ENCODE peak calls at places on chromosomes 4 and X, in eight cellular contexts. A is smooth muscle cell of the brain vasculature, I is lung, Q is NB4, K is NCI-H1048, Z is HTR-8/SVneo, M is body of pancreas, P is IMR-90. T is an unnamed sample.
A peak's percentile ranks its signal among the peaks of the same experiment; 100 is the strongest.

GRCh38 chrX:45505214-45505613 is 304.5 kb upstream of the DIPK2B start:
- DNase-seq in P (peak; percentile 75), Q (no peak), Z (no peak), K (no peak), A (peak; percentile 61), I (no peak), M (no peak), T (no peak)

GRCh38 chrX:21740329-21741274 is 17.3 kb downstream of the SMPX start:
- DNase-seq in K (no peak), Q (no peak), A (peak; percentile 46), Z (no peak), I (no peak), M (peak; percentile 41), P (no peak), T (no peak)

GRCh38 chr4:161522031-161522430 is 641.8 kb downstream of the FSTL5 start:
- DNase-seq in K (no peak), Z (no peak), Q (no peak), P (no peak), I (no peak), M (no peak), A (peak; percentile 10), T (no peak)

GRCh38 chr4:13642576-13642975 is 15.1 kb upstream of the BOD1L1 start:
- DNase-seq in I (no peak), K (no peak), M (peak; percentile 23), P (peak; percentile 52), Z (no peak), A (no peak), Q (no peak), T (no peak)

GRCh38 chrX:21996872-21997271 is 35.3 kb upstream of the PHEX start:
- DNase-seq in Z (peak; percentile 23), K (no peak), I (no peak), A (no peak), M (no peak), P (peak; percentile 84), Q (peak; percentile 84), T (no peak)

GRCh38 chrX:42119076-42119475 is 195.7 kb upstream of the CASK start:
- DNase-seq in P (peak; percentile 72), K (peak; percentile 26), Z (peak; percentile 1), A (peak; percentile 56), I (no peak), M (no peak), Q (peak; percentile 70), T (no peak)

GRCh38 chrX:18558799-18559198 is 113.1 kb downstream of the RS1 start:
- DNase-seq in M (no peak), K (no peak), Q (no peak), P (no peak), A (no peak), Z (no peak), I (no peak), T (no peak)

GRCh38 chrX:104742345-104742744 is 176.3 kb downstream of the IL1RAPL2 start:
- DNase-seq in Z (no peak), Q (no peak), K (no peak), M (no peak), P (no peak), I (no peak), A (no peak), T (no peak)

GRCh38 chr4:85600501-85600900 is 125.6 kb downstream of the ARHGAP24 start:
- DNase-seq in Z (no peak), K (no peak), P (no peak), Q (no peak), A (no peak), M (no peak), I (no peak), T (no peak)

GRCh38 chr4:48127231-48127881 is 6.7 kb downstream of the TXK start:
- DNase-seq in Q (no peak), Z (no peak), K (no peak), M (no peak), I (no peak), P (no peak), A (no peak), T (no peak)

GRCh38 chr4:10417720-10418119 is 39.5 kb downstream of the ZNF518B start:
- DNase-seq in K (no peak), Z (no peak), P (no peak), I (no peak), Q (no peak), M (no peak), A (no peak), T (no peak)

GRCh38 chr4:3250438-3250955 is 1.5 kb downstream of the MSANTD1 start:
- DNase-seq in Q (no peak), A (no peak), M (peak; percentile 38), K (no peak), P (no peak), I (peak; percentile 73), Z (no peak), T (no peak)

GRCh38 chr4:14218641-14219040 is 591.1 kb upstream of the BOD1L1 start:
- DNase-seq in Q (no peak), K (peak; percentile 49), P (no peak), M (no peak), Z (no peak), A (no peak), I (no peak), T (peak; percentile 49)

GRCh38 chr4:84482564-84483563 is 16.2 kb downstream of the NKX6-1 start:
- DNase-seq in K (no peak), Z (no peak), Q (no peak), P (no peak), I (no peak), M (no peak), A (no peak), T (no peak)

GRCh38 chr4:10416441-10416840 is 40.8 kb downstream of the ZNF518B start:
- DNase-seq in I (no peak), K (no peak), Z (no peak), P (no peak), Q (peak; percentile 50), M (no peak), A (no peak), T (no peak)

GRCh38 chr4:82523179-82523578 is 38.6 kb downstream of the TMEM150C start:
- DNase-seq in Z (no peak), Q (no peak), M (no peak), I (no peak), K (peak; percentile 31), P (no peak), A (no peak), T (no peak)

GRCh38 chr4:73998040-73999011 is at the start of gene CXCL5:
- DNase-seq in A (no peak), M (peak; percentile 37), Z (no peak), K (no peak), P (peak; percentile 39), I (no peak), Q (no peak), T (no peak)

GRCh38 chr4:41012308-41012707 is 202.0 kb downstream of the APBB2 start:
- DNase-seq in M (no peak), K (no peak), I (no peak), Q (no peak), P (peak; percentile 51), Z (peak; percentile 38), A (no peak), T (no peak)

GRCh38 chr4:72641611-72642010 is 72.6 kb upstream of the ADAMTS3 start:
- DNase-seq in M (no peak), I (no peak), Q (no peak), P (no peak), A (no peak), Z (no peak), K (no peak), T (no peak)

GRCh38 chrX:36897690-36898089 is 110.5 kb upstream of the FAM47C start:
- DNase-seq in M (no peak), P (no peak), K (no peak), I (no peak), Q (no peak), A (no peak), Z (no peak), T (no peak)

T was measured in nucleus accumbens.